ENCODE peak calls at places on chromosomes 2 and 18, in eight cellular contexts. T, A, V, J, P, X, N and I are unnamed samples.

GRCh38 chr2:37812941-37813730 is 112.0 kb upstream of the RMDN2 start:
- DNase-seq in T (no peak), A (no peak), V (no peak), J (no peak), P (no peak), X (no peak), N (no peak), I (no peak)

GRCh38 chr2:131034122-131035051 is 58.9 kb downstream of the FAM168B start:
- DNase-seq in T (no peak), A (peak; percentile 74), V (no peak), J (no peak), P (no peak), X (no peak), N (peak; percentile 28), I (no peak)

GRCh38 chr2:26754972-26755670 is 9.0 kb upstream of the SLC35F6 start:
- DNase-seq in T (no peak), A (no peak), V (no peak), J (no peak), P (peak; percentile 72), X (no peak), N (no peak), I (no peak)

GRCh38 chr18:38552729-38553411 is 987.3 kb upstream of the CELF4 start:
- DNase-seq in T (no peak), A (no peak), V (no peak), J (no peak), P (no peak), X (no peak), N (no peak), I (no peak)

GRCh38 chr18:3032721-3033120 is 19.8 kb upstream of the LPIN2 start:
- DNase-seq in T (no peak), A (no peak), V (no peak), J (no peak), P (no peak), X (no peak), N (no peak), I (no peak)

GRCh38 chr2:102438124-102438523 is 15.2 kb downstream of the IL18RAP start:
- DNase-seq in T (no peak), A (no peak), V (no peak), J (no peak), P (no peak), X (no peak), N (no peak), I (no peak)

GRCh38 chr2:80102026-80102425 is 202.5 kb downstream of the LRRTM1 start:
- DNase-seq in T (no peak), A (peak; percentile 90), V (no peak), J (no peak), P (no peak), X (no peak), N (peak; percentile 87), I (no peak)

GRCh38 chr2:148533004-148533403 is 111.5 kb upstream of the EPC2 start:
- DNase-seq in T (no peak), A (no peak), V (no peak), J (no peak), P (no peak), X (no peak), N (no peak), I (no peak)

GRCh38 chr18:708096-708495 is 4.3 kb downstream of the ENOSF1 start:
- DNase-seq in T (no peak), A (no peak), V (no peak), J (no peak), P (no peak), X (no peak), N (no peak), I (no peak)

GRCh38 chr18:35581555-35582309 is at the start of gene GALNT1:
- DNase-seq in T (no peak), A (peak; percentile 57), V (peak; percentile 7), J (peak; percentile 10), P (no peak), X (peak; percentile 29), N (peak; percentile 13), I (no peak)

GRCh38 chr2:85254540-85255261 is 73.1 kb downstream of the TGOLN2 start:
- DNase-seq in T (no peak), A (no peak), V (no peak), J (no peak), P (no peak), X (no peak), N (no peak), I (no peak)

GRCh38 chr2:27735263-27735904 is 36.1 kb upstream of the MRPL33 start:
- DNase-seq in T (no peak), A (peak; percentile 84), V (peak; percentile 33), J (peak; percentile 37), P (no peak), X (peak; percentile 95), N (peak; percentile 70), I (peak; percentile 65)

GRCh38 chr2:173435574-173435973 is 80.9 kb downstream of the CDCA7 start:
- DNase-seq in T (no peak), A (no peak), V (no peak), J (no peak), P (no peak), X (no peak), N (no peak), I (no peak)

GRCh38 chr2:241153616-241154015 is 3.3 kb downstream of the PPP1R7 start:
- DNase-seq in T (no peak), A (peak; percentile 22), V (no peak), J (peak; percentile 47), P (no peak), X (no peak), N (peak; percentile 24), I (no peak)

GRCh38 chr18:4658804-4659203 is 203.7 kb upstream of the DLGAP1 start:
- DNase-seq in T (no peak), A (no peak), V (no peak), J (no peak), P (peak; percentile 18), X (no peak), N (no peak), I (no peak)

GRCh38 chr2:53690876-53691275 is 76.7 kb upstream of the CHAC2 start:
- DNase-seq in T (no peak), A (no peak), V (no peak), J (no peak), P (no peak), X (no peak), N (no peak), I (no peak)

GRCh38 chr2:203471323-203471722 is 63.8 kb downstream of the RAPH1 start:
- DNase-seq in T (no peak), A (no peak), V (no peak), J (no peak), P (no peak), X (no peak), N (no peak), I (no peak)

GRCh38 chr2:238875161-238875530 is 27.3 kb downstream of the TWIST2 start:
- DNase-seq in T (no peak), A (peak; percentile 80), V (no peak), J (no peak), P (no peak), X (no peak), N (no peak), I (no peak)

GRCh38 chr2:221397179-221397578 is 174.9 kb downstream of the EPHA4 start:
- DNase-seq in T (no peak), A (peak; percentile 12), V (no peak), J (no peak), P (no peak), X (no peak), N (peak; percentile 4), I (no peak)

GRCh38 chr2:200578778-200579177 is 7.0 kb upstream of the AOX1 start:
- DNase-seq in T (no peak), A (peak; percentile 64), V (no peak), J (peak; percentile 42), P (no peak), X (no peak), N (peak; percentile 44), I (no peak)

GRCh38 chr2:62150597-62151305 is 45.2 kb upstream of the B3GNT2 start:
- DNase-seq in T (no peak), A (no peak), V (no peak), J (no peak), P (no peak), X (no peak), N (peak; percentile 23), I (no peak)

GRCh38 chr2:191811807-191812602 is 34.9 kb downstream of the CAVIN2 start:
- DNase-seq in T (no peak), A (peak; percentile 79), V (no peak), J (peak; percentile 68), P (no peak), X (peak; percentile 49), N (peak; percentile 69), I (no peak)

GRCh38 chr2:177161741-177162440 is 50.7 kb upstream of the HNRNPA3 start:
- DNase-seq in T (no peak), A (peak; percentile 83), V (no peak), J (peak; percentile 56), P (no peak), X (no peak), N (peak; percentile 37), I (no peak)

GRCh38 chr18:44325903-44326650 is 354.6 kb upstream of the SETBP1 start:
- DNase-seq in T (no peak), A (peak; percentile 73), V (no peak), J (no peak), P (no peak), X (peak; percentile 66), N (peak; percentile 55), I (no peak)

GRCh38 chr2:156589381-156590079 is 153.4 kb downstream of the GPD2 start:
- DNase-seq in T (no peak), A (peak; percentile 72), V (no peak), J (peak; percentile 52), P (no peak), X (no peak), N (peak; percentile 43), I (no peak)

GRCh38 chr2:14342313-14342712 is 290.2 kb upstream of the LRATD1 start:
- DNase-seq in T (no peak), A (no peak), V (no peak), J (no peak), P (no peak), X (no peak), N (no peak), I (no peak)

GRCh38 chr2:216242365-216242764 is 129.9 kb downstream of the MARCHF4 start:
- DNase-seq in T (no peak), A (no peak), V (no peak), J (no peak), P (no peak), X (no peak), N (no peak), I (no peak)

GRCh38 chr2:200252661-200253067 is 53.8 kb upstream of the SPATS2L start:
- DNase-seq in T (no peak), A (peak; percentile 92), V (no peak), J (peak; percentile 73), P (no peak), X (peak; percentile 24), N (peak; percentile 67), I (no peak)

GRCh38 chr2:149860276-149860921 is 272.8 kb upstream of the MMADHC start:
- DNase-seq in T (no peak), A (peak; percentile 78), V (no peak), J (no peak), P (peak; percentile 4), X (no peak), N (peak; percentile 60), I (no peak)